ENCODE peak calls at places on chromosomes 13 and 19, in nine cellular contexts. W is A549, L is AG04450, N is thoracic aorta, M is progenitor cell of endocrine pancreas, V is RWPE1, Q is hepatocyte, X is fibroblast of lung, S is IMR-90. I is an unnamed sample.

GRCh38 chr19:10899171-10899653 is 27.9 kb downstream of the CARM1 start:
- DNase-seq in W (no peak), L (no peak), N (no peak), M (no peak), V (peak), Q (no peak), X (no peak), S (no peak), I (no peak)

GRCh38 chr13:82962422-82962821 is 919.9 kb downstream of the SLITRK1 start:
- DNase-seq in W (no peak), L (no peak), N (no peak), M (no peak), V (no peak), Q (no peak), X (peak), S (no peak), I (no peak)

GRCh38 chr13:114321256-114321655 is 7.0 kb downstream of the CHAMP1 start:
- DNase-seq in W (no peak), L (no peak), N (no peak), M (no peak), V (no peak), Q (no peak), X (no peak), S (no peak), I (no peak)

GRCh38 chr19:55112781-55113569 is 4.5 kb downstream of the PPP1R12C start:
- DNase-seq in W (no peak), L (no peak), N (no peak), M (no peak), V (no peak), Q (peak), X (no peak), S (no peak), I (no peak)

GRCh38 chr19:47095707-47096704 is 17.6 kb downstream of the ZC3H4 start:
- DNase-seq in W (peak), L (no peak), N (no peak), M (no peak), V (peak), Q (peak), X (no peak), S (no peak), I (no peak)

GRCh38 chr19:6674868-6675305 is 4.9 kb upstream of the TNFSF14 start:
- DNase-seq in W (peak), L (no peak), N (no peak), M (no peak), V (peak), Q (peak), X (peak), S (peak), I (peak)

GRCh38 chr13:98874029-98874397 is 103.9 kb downstream of the DOCK9 start:
- DNase-seq in W (no peak), L (no peak), N (no peak), M (no peak), V (no peak), Q (no peak), X (no peak), S (no peak), I (no peak)

GRCh38 chr13:110525328-110526319 is 35.9 kb downstream of the RAB20 start:
- DNase-seq in W (no peak), L (no peak), N (no peak), M (no peak), V (no peak), Q (no peak), X (no peak), S (no peak), I (no peak)

GRCh38 chr13:46577656-46578589 is 25.0 kb downstream of the LRCH1 start:
- DNase-seq in W (no peak), L (no peak), N (no peak), M (no peak), V (no peak), Q (peak), X (no peak), S (peak), I (no peak)

GRCh38 chr13:41937388-41937787 is 23.5 kb downstream of the VWA8 start:
- DNase-seq in W (no peak), L (no peak), N (no peak), M (no peak), V (no peak), Q (no peak), X (no peak), S (no peak), I (no peak)

GRCh38 chr19:18387395-18387794 is 1.4 kb downstream of the GDF15 start:
- DNase-seq in W (no peak), L (no peak), N (no peak), M (no peak), V (no peak), Q (peak), X (peak), S (no peak), I (no peak)

GRCh38 chr19:43416951-43417623 is 2.4 kb downstream of the TEX101 start:
- DNase-seq in W (no peak), L (no peak), N (no peak), M (no peak), V (no peak), Q (no peak), X (no peak), S (no peak), I (no peak)

GRCh38 chr13:77733674-77734073 is 36.2 kb downstream of the SLAIN1 start:
- DNase-seq in W (no peak), L (no peak), N (no peak), M (no peak), V (no peak), Q (no peak), X (no peak), S (no peak), I (no peak)

GRCh38 chr19:56191115-56191514 is 6.5 kb downstream of the ZSCAN5B start:
- DNase-seq in W (no peak), L (no peak), N (no peak), M (no peak), V (no peak), Q (no peak), X (no peak), S (no peak), I (no peak)

GRCh38 chr13:94351292-94352000 is 128.0 kb downstream of the DCT start:
- DNase-seq in W (no peak), L (peak), N (no peak), M (no peak), V (no peak), Q (no peak), X (peak), S (peak), I (no peak)

GRCh38 chr19:7982103-7982502 is 23.3 kb downstream of the ELAVL1 start:
- DNase-seq in W (no peak), L (no peak), N (no peak), M (no peak), V (no peak), Q (no peak), X (no peak), S (no peak), I (no peak)

GRCh38 chr13:79090552-79091159 is 315.4 kb downstream of the RBM26 start:
- DNase-seq in W (no peak), L (no peak), N (no peak), M (no peak), V (peak), Q (no peak), X (no peak), S (no peak), I (no peak)

GRCh38 chr13:108525867-108526266 is 103.5 kb upstream of the MYO16 start:
- DNase-seq in W (no peak), L (no peak), N (no peak), M (no peak), V (no peak), Q (no peak), X (peak), S (no peak), I (no peak)

GRCh38 chr19:3507371-3508120 is 1.4 kb downstream of the FZR1 start:
- DNase-seq in W (no peak), L (no peak), N (no peak), M (no peak), V (no peak), Q (peak), X (no peak), S (no peak), I (peak)

GRCh38 chr13:33197551-33197971 is 88.0 kb downstream of the STARD13 start:
- DNase-seq in W (no peak), L (no peak), N (no peak), M (no peak), V (no peak), Q (no peak), X (peak), S (no peak), I (no peak)

GRCh38 chr19:17948967-17949930 is 16.4 kb downstream of the CCDC124 start:
- DNase-seq in W (no peak), L (no peak), N (no peak), M (no peak), V (no peak), Q (no peak), X (no peak), S (no peak), I (peak)

GRCh38 chr19:34226036-34226435 is 28.3 kb upstream of the GARRE1 start:
- DNase-seq in W (no peak), L (no peak), N (no peak), M (no peak), V (no peak), Q (no peak), X (no peak), S (no peak), I (no peak)

GRCh38 chr19:29988351-29988750 is 46.3 kb downstream of the URI1 start:
- DNase-seq in W (no peak), L (no peak), N (no peak), M (no peak), V (no peak), Q (no peak), X (no peak), S (no peak), I (no peak)

GRCh38 chr13:34533941-34534340 is 408.1 kb upstream of the NBEA start:
- DNase-seq in W (no peak), L (no peak), N (no peak), M (no peak), V (no peak), Q (no peak), X (no peak), S (no peak), I (no peak)

GRCh38 chr13:81305928-81306327 is 965.0 kb upstream of the SPRY2 start:
- DNase-seq in W (no peak), L (no peak), N (no peak), M (no peak), V (no peak), Q (no peak), X (no peak), S (no peak), I (no peak)
- TF ChIP-seq CTCF in W (no peak), L (no peak), N (no peak), M (no peak), V (no peak), Q (no peak), X (no peak), S (no peak), I (no peak)

GRCh38 chr13:20305587-20305986 is 73.5 kb upstream of the GJB6 start:
- DNase-seq in W (no peak), L (no peak), N (no peak), M (no peak), V (no peak), Q (no peak), X (no peak), S (no peak), I (no peak)
- TF ChIP-seq CTCF in W (no peak), L (no peak), N (no peak), M (no peak), V (no peak), Q (no peak), X (no peak), S (no peak), I (no peak)

GRCh38 chr13:28485551-28485950 is 9.4 kb downstream of the FLT1 start:
- DNase-seq in W (no peak), L (no peak), N (no peak), M (no peak), V (no peak), Q (no peak), X (no peak), S (no peak), I (no peak)

GRCh38 chr13:28488376-28489005 is 6.4 kb downstream of the FLT1 start:
- DNase-seq in W (no peak), L (no peak), N (no peak), M (no peak), V (no peak), Q (no peak), X (no peak), S (no peak), I (no peak)

GRCh38 chr13:28483313-28483931 is 11.5 kb downstream of the FLT1 start:
- DNase-seq in W (no peak), L (no peak), N (no peak), M (no peak), V (no peak), Q (no peak), X (no peak), S (no peak), I (no peak)

GRCh38 chr13:28485097-28485496 is 9.8 kb downstream of the FLT1 start:
- DNase-seq in W (no peak), L (no peak), N (no peak), M (no peak), V (no peak), Q (no peak), X (no peak), S (no peak), I (no peak)

GRCh38 chr13:28486144-28486543 is 8.8 kb downstream of the FLT1 start:
- DNase-seq in W (no peak), L (no peak), N (no peak), M (no peak), V (no peak), Q (no peak), X (no peak), S (no peak), I (no peak)
- TF ChIP-seq CTCF in W (no peak), L (no peak), N (no peak), M (no peak), V (no peak), Q (no peak), X (no peak), S (no peak), I (no peak)

DNA sequence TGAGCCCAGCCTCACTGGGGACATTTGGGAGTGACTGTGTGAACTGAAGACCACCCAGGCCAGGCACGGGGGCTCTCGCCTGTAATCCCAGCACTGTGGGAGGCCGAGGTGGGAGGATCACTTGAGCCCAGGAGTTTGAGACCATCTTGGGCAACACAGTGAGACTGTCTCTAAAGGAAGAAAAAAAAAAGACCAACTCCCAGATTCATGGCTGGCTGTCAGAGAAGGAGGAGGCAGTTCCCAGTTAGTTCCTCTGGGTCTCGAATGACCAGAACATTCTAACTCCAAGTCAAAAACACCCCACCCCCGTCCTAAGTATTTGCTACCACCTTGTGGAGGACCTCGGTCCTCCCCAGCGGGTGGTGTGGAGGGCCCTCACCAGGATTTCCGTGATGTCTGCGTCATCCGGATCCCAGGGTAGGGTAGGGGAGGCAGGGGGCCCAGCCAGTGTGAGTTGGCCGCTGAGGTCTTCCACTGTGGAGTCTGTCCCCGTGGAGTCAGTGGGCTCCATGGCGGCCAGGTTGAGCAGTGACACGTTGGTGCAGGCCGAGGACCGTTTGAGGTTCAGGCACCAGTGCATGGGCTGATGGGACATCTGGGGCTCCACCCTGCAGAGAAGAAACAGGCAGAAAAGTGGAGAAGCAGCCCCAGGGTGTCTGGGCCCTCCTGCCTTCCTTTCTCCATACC is 1.3 kb downstream of the TSKS start:
- DNase-seq in W (peak), L (no peak), N (no peak), M (no peak), V (no peak), Q (peak), X (peak), S (peak), I (no peak)
- TF ChIP-seq CTCF in W (no peak), L (peak), N (no peak), M (no peak), V (no peak), Q (peak), X (peak), S (peak), I (no peak)

DNA sequence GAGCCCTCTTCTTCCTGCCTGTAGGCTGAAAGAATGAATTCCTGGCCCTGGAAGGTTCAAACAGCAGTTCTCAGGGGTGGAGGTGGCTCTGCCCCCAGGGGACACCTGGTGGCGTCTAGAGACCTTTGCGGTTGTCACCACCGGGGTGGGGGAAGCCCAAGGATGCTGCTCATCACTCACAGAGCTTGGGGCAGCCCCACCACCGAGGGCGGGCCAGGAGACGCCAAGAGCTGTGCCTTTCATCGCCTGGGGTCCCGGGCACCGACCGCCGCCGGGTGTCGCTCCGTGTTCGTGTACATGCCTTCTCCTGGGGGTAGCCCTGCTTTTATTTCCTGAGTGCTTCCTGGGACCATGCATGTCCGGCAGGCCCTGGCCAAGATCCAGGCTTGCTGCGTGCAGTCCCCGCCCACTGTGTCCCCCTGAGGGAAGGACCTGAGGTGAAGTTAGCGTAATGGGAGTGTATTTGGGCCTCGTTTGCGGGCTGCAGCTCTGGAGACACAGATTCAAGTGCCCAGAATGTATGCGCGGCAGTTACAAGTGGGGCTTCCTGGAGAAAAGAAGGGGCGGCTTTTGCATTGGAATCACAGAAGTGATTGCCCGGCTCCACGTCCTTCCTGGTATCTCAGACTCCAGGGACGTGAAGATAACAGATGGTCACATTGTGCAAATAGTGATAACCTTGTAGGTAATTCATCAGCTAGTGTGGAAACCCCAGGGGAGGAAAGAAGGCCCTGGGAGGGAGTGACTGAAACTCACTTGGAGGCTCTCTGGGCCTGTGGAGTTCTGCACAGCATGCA is 7.8 kb downstream of the DOT1L start:
- DNase-seq in W (no peak), L (no peak), N (no peak), M (no peak), V (no peak), Q (peak), X (peak), S (peak), I (no peak)
- TF ChIP-seq CTCF in W (no peak), L (no peak), N (no peak), M (peak), V (no peak), Q (peak), X (peak), S (peak), I (no peak)

I was measured in nephron progenitor cell.